ENCODE peak calls at places on chromosomes 2 and 18, in seven cellular contexts. O is T47D; P is ELF-1; G is H1; I is glutamatergic neuron; K is activated naive CD4-positive, alpha-beta T cell treated with anti-CD3 and anti-CD28 coated beads, Interleukin-2, amount 10 ng/mL, durations not matched to agents 7 days and 5 days; R is effector CD4-positive, alpha-beta T cell. J is an unnamed sample.

GRCh38 chr2:216015722-216016464 is 2.5 kb upstream of the MREG start:
- DNase-seq in P (no peak), I (peak), O (no peak), K (peak), G (no peak), R (peak), J (no peak)

GRCh38 chr18:11389281-11389680 is 220.1 kb upstream of the SLC35G4 start:
- DNase-seq in I (no peak), O (no peak), G (no peak), P (no peak), R (no peak), K (no peak), J (no peak)

GRCh38 chr2:86610871-86611270 is 12.8 kb downstream of the RNF103 start:
- DNase-seq in K (no peak), G (no peak), P (no peak), I (no peak), R (no peak), O (no peak), J (no peak)

GRCh38 chr2:221969087-221969829 is 329.5 kb downstream of the PAX3 start:
- DNase-seq in I (no peak), G (no peak), K (no peak), R (no peak), P (no peak), O (peak), J (peak)

GRCh38 chr2:237097911-237098702 is 12.4 kb downstream of the COPS8 start:
- DNase-seq in O (no peak), G (no peak), I (no peak), K (no peak), R (no peak), P (no peak), J (no peak)

GRCh38 chr2:219508933-219509779 is 5.1 kb upstream of the ASIC4 start:
- DNase-seq in P (no peak), O (no peak), I (no peak), K (no peak), R (no peak), G (no peak), J (no peak)

GRCh38 chr2:128380061-128380889 is 61.6 kb upstream of the HS6ST1 start:
- DNase-seq in R (no peak), I (no peak), O (no peak), K (no peak), P (no peak), G (no peak), J (peak)

GRCh38 chr2:238169708-238170251 is 11.0 kb downstream of the ERFE start:
- DNase-seq in K (no peak), O (no peak), R (no peak), P (no peak), I (no peak), G (no peak), J (no peak)

GRCh38 chr2:123262856-123263255 is 762.2 kb upstream of the CNTNAP5 start:
- DNase-seq in O (no peak), G (no peak), I (no peak), K (no peak), R (no peak), P (no peak), J (no peak)

GRCh38 chr2:95058466-95058988 is 33.0 kb downstream of the MAL start:
- DNase-seq in K (no peak), G (no peak), O (no peak), R (no peak), I (no peak), P (no peak), J (no peak)

GRCh38 chr2:236124182-236124581 is 44.0 kb downstream of the GBX2 start:
- DNase-seq in R (no peak), O (no peak), G (no peak), K (no peak), P (no peak), I (no peak), J (no peak)

GRCh38 chr2:169775765-169776482 is 22.7 kb upstream of the SSB start:
- DNase-seq in P (no peak), K (no peak), G (no peak), I (no peak), O (no peak), R (no peak), J (no peak)

GRCh38 chr2:217685255-217685605 is 317.6 kb downstream of the TNS1 start:
- DNase-seq in P (peak), I (peak), R (no peak), O (peak), G (no peak), K (no peak), J (peak)

GRCh38 chr18:48002933-48003365 is 72.5 kb upstream of the SMAD2 start:
- DNase-seq in I (no peak), P (peak), G (no peak), R (no peak), K (no peak), O (peak), J (no peak)

GRCh38 chr2:191696001-191696400 is 18.1 kb downstream of the NABP1 start:
- DNase-seq in I (no peak), K (no peak), O (no peak), P (no peak), R (no peak), G (no peak), J (no peak)

GRCh38 chr2:182368446-182368845 is 58.4 kb downstream of the PDE1A start:
- DNase-seq in G (no peak), R (no peak), P (no peak), K (no peak), I (no peak), O (no peak), J (no peak)

GRCh38 chr18:31546476-31546875 is 45.2 kb upstream of the TTR start:
- DNase-seq in K (no peak), R (no peak), O (no peak), P (no peak), G (no peak), I (no peak), J (no peak)

J was measured in WTC11.